ENCODE peak calls at places on chromosomes 4 and X, in five cellular contexts. E, W, U, Z and Q are unnamed samples. For H3K4me1, the result is how much of the 10 kb centered on the place peaks cover.

GRCh38 chrX:103211012-103211715 is 3.7 kb upstream of the BEX4 start:
- DNase-seq in W (peak), U (no peak), E (peak), Z (peak), Q (peak)

GRCh38 chrX:148601034-148601433 is 100.6 kb downstream of the AFF2 start:
- DNase-seq in E (no peak), Z (no peak), W (no peak), U (no peak), Q (no peak)

GRCh38 chr4:169151671-169152070 is 119.1 kb downstream of the SH3RF1 start:
- DNase-seq in W (no peak), Z (no peak), E (peak), U (no peak), Q (no peak)

GRCh38 chr4:87839309-87839946 is 6.7 kb downstream of the MEPE start:
- DNase-seq in W (peak), U (no peak), E (peak), Z (peak), Q (peak)

GRCh38 chrX:154728791-154729190 is 22.1 kb downstream of the GAB3 start:
- DNase-seq in E (no peak), U (no peak), W (no peak), Z (no peak), Q (no peak)

GRCh38 chrX:136030357-136031225 is 45.4 kb downstream of the SLC9A6 start:
- DNase-seq in E (peak), W (peak), Z (no peak), U (no peak), Q (peak)

GRCh38 chrX:33204889-33205288 is 6.5 kb downstream of the DMD start:
- DNase-seq in W (peak), E (no peak), Z (no peak), U (no peak), Q (peak)

GRCh38 chrX:20481632-20482031 is 214.9 kb upstream of the RPS6KA3 start:
- DNase-seq in Z (no peak), U (no peak), W (no peak), E (no peak), Q (no peak)

GRCh38 chrX:20500171-20500865 is 233.6 kb upstream of the RPS6KA3 start:
- DNase-seq in W (no peak), E (no peak), Z (no peak), U (no peak), Q (no peak)

GRCh38 chrX:135432453-135432852 is 10.7 kb downstream of the SMIM10L2A start:
- DNase-seq in E (no peak), W (no peak), Z (no peak), U (no peak), Q (no peak)

GRCh38 chrX:19798423-19798822 is 89.0 kb downstream of the SH3KBP1 start:
- DNase-seq in E (no peak), W (no peak), U (no peak), Z (no peak), Q (no peak)

GRCh38 chrX:73213734-73214133 is 917 bp downstream of the NAP1L2 start:
- DNase-seq in U (no peak), E (no peak), Z (no peak), W (no peak), Q (no peak)

GRCh38 chrX:107449490-107450175 is at the start of gene FRMPD3:
- DNase-seq in U (no peak), E (peak), W (no peak), Z (no peak), Q (no peak)

GRCh38 chr4:83917572-83917971 is 381.7 kb downstream of the GPAT3 start:
- DNase-seq in W (no peak), U (no peak), Z (peak), E (no peak), Q (no peak)

GRCh38 chr4:155875878-155876277 is 9.8 kb upstream of the ASIC5 start:
- DNase-seq in U (no peak), Z (no peak), W (no peak), E (no peak), Q (no peak)

GRCh38 chr4:8675383-8675782 is 82.8 kb downstream of the CPZ start:
- DNase-seq in U (no peak), Z (peak), W (no peak), E (peak), Q (peak)

GRCh38 chr4:55635282-55635681 is 816 bp downstream of the NMU start:
- DNase-seq in E (no peak), W (no peak), U (no peak), Z (no peak), Q (no peak)
- H3K4me3 ChIP-seq in E (no peak), W (no peak), U (no peak), Z (no peak), Q (peak)

DNA sequence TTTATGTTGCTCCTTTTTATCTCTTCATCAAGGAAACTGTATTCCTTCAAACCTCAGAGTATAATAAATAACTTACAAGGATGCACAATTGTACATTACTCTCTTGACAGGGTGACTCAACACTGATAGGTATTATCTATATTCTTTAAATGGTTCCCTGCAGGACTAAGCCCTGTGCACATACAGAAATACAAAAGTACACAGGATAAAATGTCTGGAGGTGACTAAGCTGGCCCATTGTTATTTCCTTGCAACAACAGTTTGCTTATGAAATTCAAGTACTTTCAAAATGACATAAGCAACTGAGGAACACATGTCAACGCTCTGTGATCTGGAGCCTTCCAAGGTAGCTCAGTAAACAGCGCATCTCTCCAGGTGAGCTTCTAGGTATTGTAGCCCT is 83.8 kb upstream of the RPL34 start:
- DNase-seq in U (no peak), W (no peak), E (no peak), Z (no peak), Q (no peak)
- H3K4me1 ChIP-seq in U (under half), W (under half), E (under half), Z (under half), Q (under half)

GRCh38 chrX:30283456-30284200 is 25.6 kb downstream of the NR0B1 start:
- DNase-seq in W (no peak), Z (peak), E (peak), U (no peak), Q (no peak)
- H3K4me3 ChIP-seq in W (no peak), Z (no peak), E (peak), U (no peak), Q (no peak)

GRCh38 chr4:175530655-175531054 is 281.4 kb downstream of the GPM6A start:
- DNase-seq in E (peak), U (no peak), W (no peak), Z (no peak), Q (no peak)
- H3K4me1 ChIP-seq in E (under half), U (under half), W (under half), Z (under half), Q (under half)

GRCh38 chr4:159212675-159213297 is 109.9 kb downstream of the RAPGEF2 start:
- DNase-seq in W (no peak), Z (no peak), U (no peak), E (no peak), Q (no peak)
- H3K4me3 ChIP-seq in W (no peak), Z (no peak), U (no peak), E (no peak), Q (no peak)

DNA sequence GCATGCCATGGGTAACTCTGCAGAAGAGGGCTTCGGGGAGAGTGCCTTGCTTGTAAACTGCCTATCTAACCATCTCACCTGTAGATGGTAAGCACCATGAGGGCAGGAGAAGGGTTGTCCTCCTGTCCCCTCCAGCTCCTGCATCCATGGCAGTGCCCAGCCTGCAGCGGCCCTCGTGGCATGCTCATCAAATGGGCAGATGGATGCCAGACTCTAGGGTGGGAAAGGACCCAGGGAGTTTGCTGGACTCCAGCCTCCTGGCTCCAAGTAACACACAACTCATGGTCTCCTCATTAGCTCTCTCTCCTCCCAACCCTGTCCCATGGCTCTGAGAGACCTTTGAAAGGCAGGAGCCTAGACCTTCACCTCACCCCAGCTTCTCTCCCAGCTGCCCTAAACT is 29.7 kb upstream of the CRMP1 start:
- DNase-seq in U (no peak), W (no peak), E (no peak), Z (no peak), Q (no peak)
- H3K4me1 ChIP-seq in U (under half), W (under half), E (under half), Z (under half), Q (under half)

GRCh38 chr4:624705-625590 is at the start of gene PDE6B:
- DNase-seq in E (no peak), U (no peak), Z (no peak), W (no peak), Q (no peak)
- H3K4me3 ChIP-seq in E (no peak), U (no peak), Z (no peak), W (no peak), Q (no peak)